ENCODE peak calls at places on chromosomes 16 and 17, in six cellular contexts. T is neuronal stem cell, C is IMR-90, Q is H9, P is H1, S is mesenchymal stem cell. A is an unnamed sample.

GRCh38 chr16:30658731-30659506 is 688 bp downstream of the FBRS start:
- DNase-seq in Q (no peak), S (peak), P (peak), C (peak), T (peak), A (peak)

GRCh38 chr17:75933836-75934235 is 7.0 kb downstream of the FBF1 start:
- DNase-seq in Q (no peak), C (peak), T (no peak), P (no peak), S (no peak), A (no peak)

GRCh38 chr17:40225151-40225550 is 6.0 kb downstream of the WIPF2 start:
- DNase-seq in Q (no peak), P (no peak), T (no peak), C (no peak), S (no peak), A (no peak)

GRCh38 chr17:48720263-48721008 is 1.9 kb downstream of the PRAC1 start:
- DNase-seq in P (no peak), C (no peak), T (no peak), S (peak), Q (no peak), A (no peak)

GRCh38 chr17:62614142-62614541 is 13.3 kb upstream of the MRC2 start:
- DNase-seq in C (peak), Q (no peak), S (peak), P (no peak), T (no peak), A (no peak)

GRCh38 chr16:10015397-10015796 is 166.8 kb downstream of the GRIN2A start:
- DNase-seq in T (no peak), Q (no peak), C (no peak), P (no peak), S (no peak), A (no peak)

GRCh38 chr17:44352922-44353655 is 8.0 kb downstream of the GRN start:
- DNase-seq in P (no peak), S (no peak), Q (peak), T (no peak), C (no peak), A (no peak)

GRCh38 chr16:49485663-49486062 is 112.1 kb downstream of the C16orf78 start:
- DNase-seq in S (no peak), P (no peak), T (no peak), Q (no peak), C (no peak), A (no peak)

GRCh38 chr16:23374721-23375120 is 72.6 kb downstream of the SCNN1B start:
- DNase-seq in P (no peak), Q (peak), T (no peak), S (no peak), C (no peak), A (peak)

GRCh38 chr16:88759245-88759975 is 25.6 kb downstream of the PIEZO1 start:
- DNase-seq in P (no peak), C (peak), Q (peak), S (peak), T (no peak), A (no peak)

GRCh38 chr17:1992541-1992940 is 32.6 kb downstream of the RTN4RL1 start:
- DNase-seq in P (no peak), T (no peak), Q (no peak), S (no peak), C (no peak), A (no peak)

GRCh38 chr16:77744136-77744535 is 21.8 kb downstream of the NUDT7 start:
- DNase-seq in T (no peak), Q (no peak), C (peak), S (no peak), P (no peak), A (no peak)

GRCh38 chr17:77602883-77603640 is 355.4 kb upstream of the TNRC6C start:
- DNase-seq in P (peak), C (no peak), Q (peak), S (no peak), T (no peak), A (no peak)

GRCh38 chr16:10386517-10387377 is 886 bp downstream of the ATF7IP2 start:
- DNase-seq in S (peak), Q (no peak), C (peak), P (no peak), T (no peak), A (peak)

GRCh38 chr17:55237268-55237667 is 27.5 kb upstream of the HLF start:
- DNase-seq in Q (no peak), P (no peak), T (no peak), S (no peak), C (no peak), A (no peak)

GRCh38 chr17:83075270-83075880 is 4.0 kb upstream of the METRNL start:
- DNase-seq in Q (no peak), S (no peak), C (no peak), T (no peak), P (no peak), A (no peak)

GRCh38 chr16:8572919-8573724 is 17.2 kb downstream of the TMEM114 start:
- DNase-seq in T (no peak), P (peak), C (peak), S (peak), Q (peak), A (peak)

DNA sequence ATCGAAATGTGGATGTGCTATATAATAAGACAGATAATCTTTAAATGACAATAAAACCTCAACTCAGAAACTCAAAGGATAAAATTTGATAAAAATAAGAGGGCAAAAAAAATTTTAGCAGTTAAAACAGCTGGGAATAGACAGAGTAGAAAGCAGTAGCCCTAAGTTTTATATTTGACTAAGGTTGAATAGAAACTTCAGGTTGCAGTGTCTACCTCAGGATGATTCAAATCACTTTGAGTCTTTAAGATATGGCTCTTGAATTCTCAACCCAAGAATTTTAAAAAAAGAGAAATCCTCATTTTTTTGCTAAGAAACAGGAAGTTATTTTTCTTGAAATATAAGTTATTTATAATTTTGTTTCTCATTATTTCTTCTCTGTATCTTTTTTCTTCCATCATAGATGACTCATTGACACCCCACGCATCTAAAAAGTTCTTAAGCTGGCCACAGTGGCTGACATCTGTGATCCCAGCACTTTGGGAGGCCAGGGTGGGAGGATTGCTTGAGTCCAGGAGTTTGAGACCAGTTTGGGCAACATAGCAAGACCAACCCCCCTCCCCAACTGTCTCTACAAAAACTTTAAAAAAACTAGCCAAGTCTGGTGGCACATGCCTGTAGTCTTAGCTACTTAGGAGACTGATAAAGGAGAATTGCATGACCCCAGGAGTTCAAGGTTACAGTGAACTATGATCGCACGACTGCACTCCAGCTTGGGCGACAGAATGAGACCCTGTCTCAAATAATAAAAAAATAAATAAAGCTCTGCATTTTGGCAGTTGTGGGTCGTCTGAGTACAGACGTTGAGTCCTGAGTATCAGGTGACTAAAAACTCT is 23.9 kb downstream of the NFAT5 start:
- DNase-seq in T (no peak), C (no peak), Q (no peak), S (no peak), P (no peak), A (no peak)
- H4K8ac ChIP-seq in T (no peak), C (no peak), Q (no peak), S (no peak), P (no peak), A (no peak)

DNA sequence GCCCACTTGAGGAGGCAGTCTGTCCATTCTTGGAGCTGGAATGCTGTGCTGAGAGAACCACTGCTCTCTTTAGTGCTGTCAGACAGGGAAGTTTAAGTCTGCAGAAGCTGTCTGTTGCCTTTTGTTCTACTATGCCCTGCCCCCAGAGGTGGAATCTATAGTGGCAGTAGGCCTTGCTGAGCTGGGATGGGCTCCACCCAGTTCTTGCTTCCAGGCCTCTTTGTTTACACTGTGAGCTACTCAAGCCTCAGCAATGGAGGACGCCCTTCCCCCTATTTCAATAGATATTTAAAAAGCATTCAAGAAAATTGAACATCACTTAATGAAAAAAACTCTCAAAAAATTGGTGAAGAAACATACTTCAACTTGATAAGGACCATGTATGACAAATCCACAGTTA is 313.5 kb downstream of the PHKB start:
- DNase-seq in C (peak), P (peak), S (peak), T (no peak), Q (peak), A (no peak)
- H3K4me2 ChIP-seq in C (no peak), P (peak), S (no peak), T (no peak), Q (no peak), A (no peak)

GRCh38 chr16:3282747-3283524 is at the start of gene ZNF263:
- DNase-seq in S (peak), T (peak), Q (peak), P (peak), C (peak), A (peak)
- H2AFZ ChIP-seq in S (peak), T (peak), Q (no peak), P (peak), C (peak), A (peak)

GRCh38 chr17:8162997-8163977 is 539 bp upstream of the VAMP2 start:
- DNase-seq in Q (peak), T (no peak), P (peak), S (peak), C (no peak), A (peak)
- H4K8ac ChIP-seq in Q (no peak), T (peak), P (peak), S (peak), C (peak), A (peak)

DNA sequence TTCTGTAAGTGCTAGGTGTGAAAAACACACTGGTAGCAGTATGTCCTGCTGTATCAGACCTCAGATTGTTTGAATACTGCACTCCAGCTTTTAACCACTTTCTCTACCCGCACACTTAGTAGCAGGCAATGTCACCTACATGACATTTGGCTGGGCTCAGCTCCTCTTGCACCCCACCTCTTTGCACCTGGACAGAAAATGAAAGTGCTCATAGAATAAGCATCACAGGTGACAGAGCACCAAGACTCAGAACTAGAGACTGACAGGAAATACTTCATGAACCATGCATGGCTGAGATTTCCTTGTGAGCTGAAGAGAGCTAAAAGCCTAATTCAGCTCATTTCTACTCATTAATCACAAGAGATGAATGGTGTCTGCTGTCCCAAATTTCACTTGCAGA is 1014.2 kb upstream of the CDH8 start:
- DNase-seq in P (no peak), T (no peak), C (no peak), Q (no peak), S (no peak), A (no peak)
- H3K4me2 ChIP-seq in P (no peak), T (no peak), C (no peak), Q (no peak), S (no peak), A (no peak)

GRCh38 chr16:21100447-21100846 is 50.2 kb downstream of the DNAH3 start:
- DNase-seq in C (peak), S (peak), P (no peak), T (no peak), Q (no peak), A (no peak)

GRCh38 chr16:21101631-21102420 is 48.8 kb downstream of the DNAH3 start:
- DNase-seq in P (no peak), T (peak), C (peak), Q (peak), S (peak), A (no peak)

GRCh38 chr16:21104124-21104860 is 46.4 kb downstream of the DNAH3 start:
- DNase-seq in P (no peak), T (no peak), S (peak), Q (no peak), C (peak), A (no peak)
- H2AFZ ChIP-seq in P (no peak), T (no peak), S (no peak), Q (peak), C (peak), A (no peak)

GRCh38 chr17:68033636-68034451 is 1.7 kb upstream of the KPNA2 start:
- DNase-seq in T (peak), Q (peak), P (no peak), C (peak), S (peak), A (no peak)

GRCh38 chr17:68035131-68035522 is 408 bp upstream of the KPNA2 start:
- DNase-seq in S (no peak), T (no peak), C (no peak), P (peak), Q (peak), A (no peak)

GRCh38 chr17:68034452-68034776 is 1.1 kb upstream of the KPNA2 start:
- DNase-seq in C (no peak), S (no peak), Q (no peak), P (no peak), T (no peak), A (no peak)

GRCh38 chr17:68036304-68037147 is 991 bp downstream of the KPNA2 start:
- DNase-seq in C (peak), Q (no peak), P (no peak), T (no peak), S (no peak), A (no peak)

GRCh38 chr17:68035523-68036303 is at the start of gene KPNA2:
- DNase-seq in T (peak), P (peak), C (peak), S (peak), Q (peak), A (peak)
- H4K8ac ChIP-seq in T (no peak), P (peak), C (peak), S (peak), Q (no peak), A (peak)

GRCh38 chr17:67575325-67575724 is 142.4 kb upstream of the NOL11 start:
- DNase-seq in T (no peak), P (no peak), C (no peak), Q (no peak), S (no peak), A (no peak)

GRCh38 chr17:67574658-67575293 is 143.0 kb upstream of the NOL11 start:
- DNase-seq in C (no peak), T (no peak), Q (no peak), P (no peak), S (no peak), A (no peak)

GRCh38 chr17:67576471-67576870 is 141.3 kb upstream of the NOL11 start:
- DNase-seq in T (no peak), P (no peak), C (no peak), S (no peak), Q (no peak), A (no peak)

GRCh38 chr17:67577429-67577828 is 140.3 kb upstream of the NOL11 start:
- DNase-seq in C (no peak), P (no peak), S (no peak), Q (no peak), T (no peak), A (no peak)

DNA sequence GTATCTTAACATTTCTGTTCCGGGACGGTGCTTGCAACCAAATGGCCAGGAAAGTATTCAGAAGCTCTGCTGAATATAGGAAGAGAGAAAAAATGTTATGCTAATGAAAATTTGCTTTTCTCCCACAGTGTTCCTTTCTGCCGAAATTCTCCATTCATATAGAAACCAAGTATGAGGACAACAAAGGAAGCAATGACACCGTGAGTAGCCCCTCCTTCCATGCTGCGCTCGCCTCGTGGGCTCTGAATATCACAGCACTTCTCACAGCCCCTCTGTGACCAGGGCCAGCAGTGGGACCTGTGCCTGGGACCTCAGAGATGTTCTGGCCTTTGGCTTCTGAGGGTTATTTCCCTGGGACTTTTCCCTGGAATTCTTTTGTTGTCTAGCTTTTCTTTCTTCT is 139.7 kb upstream of the NOL11 start:
- DNase-seq in T (peak), Q (no peak), C (no peak), S (no peak), P (no peak), A (no peak)
- H3K4me2 ChIP-seq in T (no peak), Q (peak), C (no peak), S (no peak), P (peak), A (no peak)

GRCh38 chr17:53032861-53033271 is 789.9 kb upstream of the KIF2B start:
- DNase-seq in Q (peak), S (peak), C (peak), P (peak), T (peak), A (peak)
- H2AFZ ChIP-seq in Q (no peak), S (no peak), C (no peak), P (peak), T (no peak), A (no peak)

GRCh38 chr16:84788968-84789371 is 30.8 kb upstream of the CRISPLD2 start:
- DNase-seq in S (no peak), P (no peak), T (no peak), C (no peak), Q (no peak), A (no peak)
- H4K8ac ChIP-seq in S (no peak), P (no peak), T (no peak), C (no peak), Q (no peak), A (no peak)

A was measured in trophoblast cell.